ENCODE peak calls at places on chromosomes 2 and 18, in ten cellular contexts. One of them, this sample, is unnamed.

GRCh38 chr18:73079920-73080319 is 212.1 kb upstream of the NETO1 start:
- DNase-seq in HEK293T: no peak
- DNase-seq in activated T-cell treated with anti-CD3 and anti-CD28 coated beads, Interleukin-2, amount 50 U/mL, for 1 hour: no peak
- DNase-seq in prostate gland: no peak
- DNase-seq in OCI-LY7: no peak
- DNase-seq in MG63: no peak
- DNase-seq in HuH-7.5: no peak
- DNase-seq in uterus: no peak
- DNase-seq in AG09319: no peak
- DNase-seq in HS-27A: no peak
- DNase-seq in this sample: no peak

GRCh38 chr2:221075203-221075602 is 496.9 kb downstream of the EPHA4 start:
- DNase-seq in activated T-cell treated with anti-CD3 and anti-CD28 coated beads, Interleukin-2, amount 50 U/mL, for 1 hour: no peak
- DNase-seq in uterus: no peak
- DNase-seq in AG09319: no peak
- DNase-seq in HEK293T: no peak
- DNase-seq in OCI-LY7: no peak
- DNase-seq in prostate gland: no peak
- DNase-seq in MG63: peak
- DNase-seq in HS-27A: peak
- DNase-seq in HuH-7.5: no peak
- DNase-seq in this sample: peak

GRCh38 chr18:57561728-57562423 is 24.6 kb downstream of the FECH start:
- DNase-seq in HS-27A: no peak
- DNase-seq in HEK293T: peak
- DNase-seq in uterus: no peak
- DNase-seq in MG63: no peak
- DNase-seq in prostate gland: no peak
- DNase-seq in AG09319: no peak
- DNase-seq in OCI-LY7: peak
- DNase-seq in activated T-cell treated with anti-CD3 and anti-CD28 coated beads, Interleukin-2, amount 50 U/mL, for 1 hour: peak
- DNase-seq in HuH-7.5: peak
- DNase-seq in this sample: peak

GRCh38 chr2:236284208-236284607 is 20.0 kb upstream of the ASB18 start:
- DNase-seq in prostate gland: no peak
- DNase-seq in HS-27A: no peak
- DNase-seq in HEK293T: no peak
- DNase-seq in uterus: no peak
- DNase-seq in MG63: peak
- DNase-seq in activated T-cell treated with anti-CD3 and anti-CD28 coated beads, Interleukin-2, amount 50 U/mL, for 1 hour: no peak
- DNase-seq in HuH-7.5: no peak
- DNase-seq in OCI-LY7: no peak
- DNase-seq in AG09319: no peak
- DNase-seq in this sample: no peak

GRCh38 chr2:60555794-60556161 is 2.3 kb upstream of the BCL11A start:
- DNase-seq in MG63: no peak
- DNase-seq in activated T-cell treated with anti-CD3 and anti-CD28 coated beads, Interleukin-2, amount 50 U/mL, for 1 hour: no peak
- DNase-seq in HS-27A: no peak
- DNase-seq in AG09319: no peak
- DNase-seq in OCI-LY7: peak
- DNase-seq in HuH-7.5: no peak
- DNase-seq in HEK293T: no peak
- DNase-seq in uterus: no peak
- DNase-seq in prostate gland: no peak
- DNase-seq in this sample: no peak

GRCh38 chr2:71882236-71882946 is 265.3 kb downstream of the CYP26B1 start:
- DNase-seq in uterus: no peak
- DNase-seq in HS-27A: no peak
- DNase-seq in MG63: no peak
- DNase-seq in prostate gland: no peak
- DNase-seq in HEK293T: no peak
- DNase-seq in AG09319: no peak
- DNase-seq in OCI-LY7: no peak
- DNase-seq in HuH-7.5: no peak
- DNase-seq in activated T-cell treated with anti-CD3 and anti-CD28 coated beads, Interleukin-2, amount 50 U/mL, for 1 hour: no peak
- DNase-seq in this sample: no peak

GRCh38 chr2:5236308-5236707 is 455.9 kb upstream of the SOX11 start:
- DNase-seq in prostate gland: no peak
- DNase-seq in MG63: no peak
- DNase-seq in OCI-LY7: no peak
- DNase-seq in HuH-7.5: no peak
- DNase-seq in uterus: no peak
- DNase-seq in AG09319: no peak
- DNase-seq in HS-27A: no peak
- DNase-seq in activated T-cell treated with anti-CD3 and anti-CD28 coated beads, Interleukin-2, amount 50 U/mL, for 1 hour: no peak
- DNase-seq in HEK293T: no peak
- DNase-seq in this sample: no peak

GRCh38 chr2:173999724-174000123 is 34.6 kb upstream of the SP3 start:
- DNase-seq in HEK293T: no peak
- DNase-seq in HS-27A: no peak
- DNase-seq in MG63: no peak
- DNase-seq in prostate gland: no peak
- DNase-seq in uterus: no peak
- DNase-seq in AG09319: no peak
- DNase-seq in HuH-7.5: no peak
- DNase-seq in OCI-LY7: no peak
- DNase-seq in activated T-cell treated with anti-CD3 and anti-CD28 coated beads, Interleukin-2, amount 50 U/mL, for 1 hour: no peak
- DNase-seq in this sample: no peak

GRCh38 chr2:14907014-14907612 is 274.6 kb downstream of the LRATD1 start:
- DNase-seq in OCI-LY7: peak
- DNase-seq in MG63: no peak
- DNase-seq in HS-27A: no peak
- DNase-seq in HEK293T: peak
- DNase-seq in prostate gland: no peak
- DNase-seq in uterus: no peak
- DNase-seq in AG09319: no peak
- DNase-seq in HuH-7.5: peak
- DNase-seq in activated T-cell treated with anti-CD3 and anti-CD28 coated beads, Interleukin-2, amount 50 U/mL, for 1 hour: no peak
- DNase-seq in this sample: no peak

GRCh38 chr18:71966791-71967190 is 577.4 kb downstream of the CBLN2 start:
- DNase-seq in uterus: no peak
- DNase-seq in HEK293T: no peak
- DNase-seq in HuH-7.5: no peak
- DNase-seq in prostate gland: no peak
- DNase-seq in MG63: no peak
- DNase-seq in activated T-cell treated with anti-CD3 and anti-CD28 coated beads, Interleukin-2, amount 50 U/mL, for 1 hour: no peak
- DNase-seq in OCI-LY7: no peak
- DNase-seq in HS-27A: no peak
- DNase-seq in AG09319: no peak
- DNase-seq in this sample: no peak

GRCh38 chr2:20222769-20223344 is 2.1 kb downstream of the SDC1 start:
- DNase-seq in HEK293T: no peak
- DNase-seq in HuH-7.5: no peak
- DNase-seq in prostate gland: no peak
- DNase-seq in HS-27A: no peak
- DNase-seq in MG63: no peak
- DNase-seq in AG09319: no peak
- DNase-seq in OCI-LY7: no peak
- DNase-seq in activated T-cell treated with anti-CD3 and anti-CD28 coated beads, Interleukin-2, amount 50 U/mL, for 1 hour: no peak
- DNase-seq in uterus: no peak
- DNase-seq in this sample: no peak

GRCh38 chr2:237858294-237859081 is 935 bp upstream of the RAMP1 start:
- DNase-seq in HuH-7.5: peak
- DNase-seq in MG63: peak
- DNase-seq in uterus: peak
- DNase-seq in AG09319: peak
- DNase-seq in HS-27A: no peak
- DNase-seq in HEK293T: peak
- DNase-seq in activated T-cell treated with anti-CD3 and anti-CD28 coated beads, Interleukin-2, amount 50 U/mL, for 1 hour: peak
- DNase-seq in prostate gland: peak
- DNase-seq in OCI-LY7: peak
- DNase-seq in this sample: peak

GRCh38 chr2:154402138-154402714 is 296.3 kb upstream of the KCNJ3 start:
- DNase-seq in AG09319: no peak
- DNase-seq in activated T-cell treated with anti-CD3 and anti-CD28 coated beads, Interleukin-2, amount 50 U/mL, for 1 hour: no peak
- DNase-seq in HEK293T: peak
- DNase-seq in HuH-7.5: no peak
- DNase-seq in HS-27A: no peak
- DNase-seq in uterus: no peak
- DNase-seq in MG63: no peak
- DNase-seq in prostate gland: no peak
- DNase-seq in OCI-LY7: peak
- DNase-seq in this sample: no peak

GRCh38 chr2:84971799-84972790 is 1.1 kb downstream of the KCMF1 start:
- DNase-seq in HS-27A: no peak
- DNase-seq in HEK293T: peak
- DNase-seq in OCI-LY7: peak
- DNase-seq in activated T-cell treated with anti-CD3 and anti-CD28 coated beads, Interleukin-2, amount 50 U/mL, for 1 hour: peak
- DNase-seq in HuH-7.5: peak
- DNase-seq in MG63: peak
- DNase-seq in uterus: peak
- DNase-seq in AG09319: no peak
- DNase-seq in prostate gland: peak
- DNase-seq in this sample: peak

GRCh38 chr2:39141346-39142011 is 20.6 kb upstream of the SOS1 start:
- DNase-seq in HS-27A: no peak
- DNase-seq in HEK293T: no peak
- DNase-seq in AG09319: no peak
- DNase-seq in HuH-7.5: no peak
- DNase-seq in prostate gland: no peak
- DNase-seq in uterus: no peak
- DNase-seq in activated T-cell treated with anti-CD3 and anti-CD28 coated beads, Interleukin-2, amount 50 U/mL, for 1 hour: no peak
- DNase-seq in MG63: peak
- DNase-seq in OCI-LY7: peak
- DNase-seq in this sample: peak

GRCh38 chr2:215931256-215931903 is 82.0 kb downstream of the MREG start:
- DNase-seq in activated T-cell treated with anti-CD3 and anti-CD28 coated beads, Interleukin-2, amount 50 U/mL, for 1 hour: peak
- DNase-seq in HuH-7.5: peak
- DNase-seq in AG09319: peak
- DNase-seq in uterus: peak
- DNase-seq in OCI-LY7: peak
- DNase-seq in prostate gland: peak
- DNase-seq in MG63: peak
- DNase-seq in HEK293T: peak
- DNase-seq in HS-27A: no peak
- DNase-seq in this sample: peak

GRCh38 chr2:29880084-29880483 is 41.3 kb downstream of the ALK start:
- DNase-seq in HuH-7.5: no peak
- DNase-seq in uterus: no peak
- DNase-seq in activated T-cell treated with anti-CD3 and anti-CD28 coated beads, Interleukin-2, amount 50 U/mL, for 1 hour: no peak
- DNase-seq in OCI-LY7: no peak
- DNase-seq in MG63: no peak
- DNase-seq in AG09319: no peak
- DNase-seq in HEK293T: no peak
- DNase-seq in prostate gland: no peak
- DNase-seq in HS-27A: no peak
- DNase-seq in this sample: no peak

GRCh38 chr2:230916218-230916617 is 8.8 kb downstream of the GPR55 start:
- DNase-seq in MG63: no peak
- DNase-seq in activated T-cell treated with anti-CD3 and anti-CD28 coated beads, Interleukin-2, amount 50 U/mL, for 1 hour: peak
- DNase-seq in HuH-7.5: no peak
- DNase-seq in AG09319: no peak
- DNase-seq in HS-27A: no peak
- DNase-seq in OCI-LY7: no peak
- DNase-seq in uterus: no peak
- DNase-seq in HEK293T: no peak
- DNase-seq in prostate gland: no peak
- DNase-seq in this sample: no peak

GRCh38 chr2:215414674-215415073 is 21.2 kb downstream of the FN1 start:
- DNase-seq in prostate gland: no peak
- DNase-seq in MG63: no peak
- DNase-seq in OCI-LY7: no peak
- DNase-seq in uterus: no peak
- DNase-seq in activated T-cell treated with anti-CD3 and anti-CD28 coated beads, Interleukin-2, amount 50 U/mL, for 1 hour: no peak
- DNase-seq in HS-27A: no peak
- DNase-seq in HEK293T: no peak
- DNase-seq in AG09319: no peak
- DNase-seq in HuH-7.5: no peak
- DNase-seq in this sample: no peak

GRCh38 chr2:120786038-120786437 is 50.4 kb downstream of the GLI2 start:
- DNase-seq in MG63: no peak
- DNase-seq in prostate gland: no peak
- DNase-seq in HEK293T: no peak
- DNase-seq in HS-27A: no peak
- DNase-seq in activated T-cell treated with anti-CD3 and anti-CD28 coated beads, Interleukin-2, amount 50 U/mL, for 1 hour: no peak
- DNase-seq in uterus: no peak
- DNase-seq in OCI-LY7: no peak
- DNase-seq in AG09319: no peak
- DNase-seq in HuH-7.5: no peak
- DNase-seq in this sample: no peak

GRCh38 chr2:155867564-155867963 is 465.0 kb downstream of the NR4A2 start:
- DNase-seq in activated T-cell treated with anti-CD3 and anti-CD28 coated beads, Interleukin-2, amount 50 U/mL, for 1 hour: no peak
- DNase-seq in prostate gland: no peak
- DNase-seq in AG09319: no peak
- DNase-seq in HuH-7.5: no peak
- DNase-seq in uterus: no peak
- DNase-seq in OCI-LY7: no peak
- DNase-seq in MG63: no peak
- DNase-seq in HEK293T: no peak
- DNase-seq in HS-27A: no peak
- DNase-seq in this sample: no peak

GRCh38 chr2:69718338-69718965 is 23.5 kb upstream of the ANXA4 start:
- DNase-seq in HuH-7.5: no peak
- DNase-seq in activated T-cell treated with anti-CD3 and anti-CD28 coated beads, Interleukin-2, amount 50 U/mL, for 1 hour: no peak
- DNase-seq in HEK293T: no peak
- DNase-seq in OCI-LY7: no peak
- DNase-seq in uterus: no peak
- DNase-seq in prostate gland: no peak
- DNase-seq in HS-27A: no peak
- DNase-seq in MG63: no peak
- DNase-seq in AG09319: no peak
- DNase-seq in this sample: no peak

GRCh38 chr18:24063121-24063731 is 48.7 kb downstream of the TTC39C start:
- DNase-seq in AG09319: no peak
- DNase-seq in activated T-cell treated with anti-CD3 and anti-CD28 coated beads, Interleukin-2, amount 50 U/mL, for 1 hour: no peak
- DNase-seq in uterus: no peak
- DNase-seq in OCI-LY7: no peak
- DNase-seq in MG63: no peak
- DNase-seq in prostate gland: no peak
- DNase-seq in HEK293T: no peak
- DNase-seq in HS-27A: no peak
- DNase-seq in HuH-7.5: no peak
- DNase-seq in this sample: peak

GRCh38 chr2:59896499-59896898 is 657.0 kb downstream of the BCL11A start:
- DNase-seq in HEK293T: no peak
- DNase-seq in OCI-LY7: no peak
- DNase-seq in HuH-7.5: no peak
- DNase-seq in prostate gland: no peak
- DNase-seq in HS-27A: no peak
- DNase-seq in AG09319: no peak
- DNase-seq in activated T-cell treated with anti-CD3 and anti-CD28 coated beads, Interleukin-2, amount 50 U/mL, for 1 hour: no peak
- DNase-seq in uterus: no peak
- DNase-seq in MG63: no peak
- DNase-seq in this sample: peak

GRCh38 chr2:187877391-187877790 is 323.2 kb upstream of the TFPI start:
- DNase-seq in OCI-LY7: no peak
- DNase-seq in HEK293T: no peak
- DNase-seq in HS-27A: no peak
- DNase-seq in activated T-cell treated with anti-CD3 and anti-CD28 coated beads, Interleukin-2, amount 50 U/mL, for 1 hour: no peak
- DNase-seq in uterus: no peak
- DNase-seq in MG63: no peak
- DNase-seq in prostate gland: no peak
- DNase-seq in HuH-7.5: no peak
- DNase-seq in AG09319: no peak
- DNase-seq in this sample: no peak

GRCh38 chr18:59900222-59901128 is 679 bp downstream of the PMAIP1 start:
- DNase-seq in OCI-LY7: peak
- DNase-seq in uterus: peak
- DNase-seq in AG09319: no peak
- DNase-seq in HEK293T: no peak
- DNase-seq in MG63: peak
- DNase-seq in HuH-7.5: peak
- DNase-seq in activated T-cell treated with anti-CD3 and anti-CD28 coated beads, Interleukin-2, amount 50 U/mL, for 1 hour: peak
- DNase-seq in HS-27A: no peak
- DNase-seq in prostate gland: peak
- DNase-seq in this sample: peak

GRCh38 chr2:235432741-235433520 is 60.9 kb upstream of the AGAP1 start:
- DNase-seq in OCI-LY7: no peak
- DNase-seq in MG63: no peak
- DNase-seq in HS-27A: no peak
- DNase-seq in prostate gland: no peak
- DNase-seq in HEK293T: no peak
- DNase-seq in activated T-cell treated with anti-CD3 and anti-CD28 coated beads, Interleukin-2, amount 50 U/mL, for 1 hour: no peak
- DNase-seq in HuH-7.5: no peak
- DNase-seq in uterus: peak
- DNase-seq in AG09319: no peak
- DNase-seq in this sample: no peak

GRCh38 chr18:21134895-21135294 is 23.3 kb upstream of the ROCK1 start:
- DNase-seq in HEK293T: no peak
- DNase-seq in prostate gland: no peak
- DNase-seq in HS-27A: no peak
- DNase-seq in uterus: no peak
- DNase-seq in HuH-7.5: no peak
- DNase-seq in AG09319: no peak
- DNase-seq in MG63: no peak
- DNase-seq in OCI-LY7: peak
- DNase-seq in activated T-cell treated with anti-CD3 and anti-CD28 coated beads, Interleukin-2, amount 50 U/mL, for 1 hour: no peak
- DNase-seq in this sample: no peak